ENCODE peak calls at places on chromosomes 16 and 17, in four cellular contexts. R, Y, O and V are unnamed samples.

GRCh38 chr17:2794116-2794803 is 2.0 kb upstream of the RAP1GAP2 start:
- DNase-seq in R (no peak), O (no peak), Y (no peak), V (no peak)

GRCh38 chr17:78391843-78392242 is 13.4 kb downstream of the PGS1 start:
- DNase-seq in O (no peak), R (no peak), Y (no peak), V (no peak)

GRCh38 chr17:75273968-75274708 is 3.1 kb upstream of the MIF4GD start:
- DNase-seq in R (no peak), Y (no peak), O (no peak), V (no peak)

GRCh38 chr17:70190959-70191805 is 21.9 kb downstream of the KCNJ2 start:
- DNase-seq in Y (peak; percentile 36), O (no peak), R (no peak), V (no peak)

GRCh38 chr17:45143767-45144198 is 4.5 kb upstream of the HEXIM1 start:
- DNase-seq in O (peak; percentile 92), R (peak; percentile 88), Y (peak; percentile 65), V (peak; percentile 96)

GRCh38 chr17:7262192-7263070 is at the start of gene CLDN7:
- DNase-seq in R (no peak), Y (peak; percentile 52), O (peak; percentile 93), V (no peak)

GRCh38 chr16:4244254-4244812 is 2.5 kb upstream of the SRL start:
- DNase-seq in Y (peak; percentile 62), R (no peak), O (no peak), V (no peak)

GRCh38 chr17:62823111-62823895 is 15.2 kb upstream of the MARCHF10 start:
- DNase-seq in R (no peak), O (no peak), Y (no peak), V (no peak)

GRCh38 chr16:76396977-76397376 is 119.8 kb downstream of the CNTNAP4 start:
- DNase-seq in R (no peak), O (no peak), Y (no peak), V (no peak)

GRCh38 chr17:76683921-76684745 is 26.6 kb downstream of the MXRA7 start:
- DNase-seq in R (no peak), Y (no peak), O (no peak), V (no peak)

DNA sequence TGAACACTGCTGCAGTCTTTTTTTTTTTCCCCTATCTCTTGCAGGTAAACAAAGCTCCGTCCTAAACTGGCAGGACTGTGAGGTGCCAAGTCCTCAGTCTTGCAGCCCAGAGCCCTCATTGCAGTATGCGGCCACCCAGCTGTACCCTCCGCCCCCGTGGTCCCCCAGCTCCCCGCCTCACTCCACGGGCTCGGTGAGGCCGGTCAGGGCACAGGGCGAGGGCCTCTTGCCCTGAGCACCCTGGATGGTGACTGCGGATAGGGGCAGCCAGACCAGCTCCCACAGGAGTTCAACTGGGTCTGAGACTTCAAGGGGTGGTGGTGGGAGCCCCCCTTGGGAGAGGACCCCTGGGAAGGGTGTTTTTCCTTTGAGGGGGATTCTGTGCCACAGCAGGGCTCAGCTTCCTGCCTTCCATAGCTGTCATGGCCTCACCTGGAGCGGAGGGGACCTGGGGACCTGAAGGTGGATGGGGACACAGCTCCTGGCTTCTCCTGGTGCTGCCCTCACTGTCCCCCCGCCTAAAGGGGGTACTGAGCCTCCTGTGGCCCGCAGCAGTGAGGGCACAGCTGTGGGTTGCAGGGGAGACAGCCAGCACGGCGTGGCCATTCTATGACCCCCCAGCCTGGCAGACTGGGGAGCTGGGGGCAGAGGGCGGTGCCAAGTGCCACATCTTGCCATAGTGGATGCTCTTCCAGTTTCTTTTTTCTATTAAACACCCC is 13.8 kb downstream of the IL34 start:
- DNase-seq in Y (no peak), R (no peak), O (no peak), V (no peak)
- H3K27me3 ChIP-seq in Y (no peaks in the 10 kb centered on the region), R (no peaks in the 10 kb centered on the region), O (no peaks in the 10 kb centered on the region), V (no peaks in the 10 kb centered on the region)

GRCh38 chr16:24509536-24509935 is 29.8 kb upstream of the RBBP6 start:
- DNase-seq in O (no peak), Y (no peak), R (no peak), V (no peak)

GRCh38 chr16:24507959-24508358 is 31.4 kb upstream of the RBBP6 start:
- DNase-seq in O (no peak), R (no peak), Y (no peak), V (no peak)

GRCh38 chr16:24508614-24509013 is 30.8 kb upstream of the RBBP6 start:
- DNase-seq in O (no peak), R (no peak), Y (no peak), V (no peak)

GRCh38 chr16:24504467-24505345 is 34.7 kb upstream of the RBBP6 start:
- DNase-seq in R (peak; percentile 41), Y (peak; percentile 38), O (no peak), V (no peak)

DNA sequence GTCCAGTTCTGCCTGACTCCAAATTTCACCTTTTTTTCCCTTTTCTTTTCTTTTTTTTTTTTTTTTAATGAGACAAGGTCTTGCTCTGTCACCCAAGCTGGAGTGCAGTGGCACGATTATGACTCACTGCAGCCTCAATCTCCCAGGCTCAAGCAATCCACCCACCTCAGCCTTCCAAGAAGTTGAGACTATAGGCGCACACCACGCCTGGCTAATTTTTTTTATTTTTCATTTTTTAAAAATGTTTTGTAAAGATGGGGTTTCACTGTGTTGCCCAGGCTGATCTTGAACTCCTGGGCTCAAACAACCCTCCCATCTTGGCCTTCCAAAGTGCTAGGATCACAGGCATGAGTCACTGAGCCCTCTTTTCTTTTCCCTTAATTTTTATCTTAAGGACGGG is 33.4 kb upstream of the RBBP6 start:
- DNase-seq in R (no peak), Y (no peak), O (no peak), V (no peak)
- TF ChIP-seq POLR2A in R (no peak), Y (no peak), O (no peak), V (no peak)

GRCh38 chr17:9982159-9982558 is 77.1 kb upstream of the RCVRN start:
- DNase-seq in O (no peak), R (no peak), Y (no peak), V (no peak)
- TF ChIP-seq CTCF in O (no peak), R (peak; percentile 31), Y (no peak), V (no peak)

GRCh38 chr16:56686758-56687157 is 4.5 kb downstream of the MT1X start:
- DNase-seq in O (no peak), Y (no peak), R (no peak), V (no peak)
- H3K27me3 ChIP-seq in O (no peaks in the 10 kb centered on the region), Y (no peaks in the 10 kb centered on the region), R (no peaks in the 10 kb centered on the region), V (no peaks in the 10 kb centered on the region)

DNA sequence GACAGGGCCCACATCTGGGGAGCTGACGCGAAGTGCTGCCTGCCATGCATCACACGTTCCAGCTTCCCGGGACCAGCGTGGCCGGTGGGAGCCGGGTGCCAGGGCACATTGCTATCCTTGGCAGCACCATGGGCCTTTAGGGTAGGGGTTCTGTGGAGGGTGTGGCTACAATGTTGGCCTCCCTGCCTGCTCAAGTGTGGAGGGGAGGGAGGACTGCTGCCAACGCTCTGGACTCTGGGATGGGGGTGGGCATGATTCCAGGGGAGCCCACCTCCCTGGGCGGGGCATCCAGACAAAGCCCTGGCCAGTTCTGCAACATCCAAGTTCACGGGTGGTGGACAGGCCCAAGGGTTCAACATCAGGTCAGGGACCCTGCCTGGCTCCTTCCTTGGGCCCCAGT is 13.9 kb downstream of the GRB7 start:
- DNase-seq in R (no peak), O (peak; percentile 16), Y (no peak), V (no peak)
- TF ChIP-seq POLR2A in R (no peak), O (no peak), Y (no peak), V (no peak)